ENCODE peak calls at places on chromosomes 1 and 21, in five cellular contexts. C is colonic mucosa, Y is endodermal cell, X is breast epithelium, P is ascending aorta. R is an unnamed sample.

GRCh38 chr21:26437326-26438009 is 135.6 kb downstream of the CYYR1 start:
- DNase-seq in C (no peak), Y (no peak), X (no peak), P (no peak), R (peak)

GRCh38 chr1:15702722-15703550 is 18.8 kb downstream of the PLEKHM2 start:
- DNase-seq in C (no peak), Y (peak), X (no peak), P (no peak), R (no peak)

GRCh38 chr21:41411449-41412089 is 14.5 kb upstream of the MX1 start:
- DNase-seq in C (peak), Y (peak), X (no peak), P (no peak), R (no peak)

GRCh38 chr1:154198756-154199562 is 7.1 kb upstream of the TPM3 start:
- DNase-seq in C (peak), Y (peak), X (no peak), P (peak), R (no peak)

GRCh38 chr1:174964261-174964984 is 35.3 kb upstream of the CACYBP start:
- DNase-seq in C (peak), Y (no peak), X (no peak), P (no peak), R (no peak)

GRCh38 chr1:19010995-19011696 is 54.7 kb upstream of the IFFO2 start:
- DNase-seq in C (peak), Y (peak), X (peak), P (peak), R (peak)

GRCh38 chr1:29901618-29902017 is 665.3 kb downstream of the PTPRU start:
- DNase-seq in C (no peak), Y (peak), X (no peak), P (no peak), R (no peak)

GRCh38 chr1:91511386-91511785 is 10.7 kb downstream of the CDC7 start:
- DNase-seq in C (no peak), Y (no peak), X (no peak), P (no peak), R (no peak)

GRCh38 chr1:182723195-182723594 is 38.8 kb upstream of the RGS8 start:
- DNase-seq in C (peak), Y (no peak), X (no peak), P (peak), R (no peak)

GRCh38 chr1:204637985-204638356 is 47.6 kb downstream of the LRRN2 start:
- DNase-seq in C (peak), Y (no peak), X (no peak), P (no peak), R (no peak)

GRCh38 chr1:14737561-14738094 is 139.1 kb downstream of the KAZN start:
- DNase-seq in C (no peak), Y (no peak), X (peak), P (no peak), R (no peak)

GRCh38 chr1:24720152-24720551 is 25.1 kb upstream of the CLIC4 start:
- DNase-seq in C (peak), Y (no peak), X (peak), P (peak), R (no peak)

GRCh38 chr1:85047472-85048295 is 616 bp downstream of the MCOLN3 start:
- DNase-seq in C (peak), Y (peak), X (no peak), P (no peak), R (no peak)
- H3K4me3 ChIP-seq in C (peak), Y (peak), X (peak), P (peak), R (peak)

DNA sequence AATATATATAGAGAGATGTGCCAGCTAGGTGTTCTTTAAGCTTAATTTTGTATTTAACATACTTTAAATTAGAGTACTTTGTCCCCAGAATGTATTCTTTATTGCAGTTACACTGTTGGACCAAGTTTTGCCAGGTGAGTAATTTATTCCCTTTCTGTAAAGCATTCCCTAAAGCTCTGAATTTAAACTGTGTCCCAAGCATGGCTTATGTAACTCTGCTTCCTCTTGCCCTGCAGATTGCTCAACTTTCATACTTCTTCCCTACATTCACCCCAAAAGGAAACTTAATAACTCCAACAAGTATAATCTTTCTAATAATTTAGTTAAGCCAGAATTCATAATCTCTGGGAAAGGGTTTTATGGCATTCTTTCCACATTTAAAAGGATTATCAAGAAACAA is 5.6 kb downstream of the LYPLAL1 start:
- DNase-seq in C (no peak), Y (no peak), X (no peak), P (no peak), R (no peak)
- H3K4me3 ChIP-seq in C (no peak), Y (no peak), X (no peak), P (no peak), R (no peak)

DNA sequence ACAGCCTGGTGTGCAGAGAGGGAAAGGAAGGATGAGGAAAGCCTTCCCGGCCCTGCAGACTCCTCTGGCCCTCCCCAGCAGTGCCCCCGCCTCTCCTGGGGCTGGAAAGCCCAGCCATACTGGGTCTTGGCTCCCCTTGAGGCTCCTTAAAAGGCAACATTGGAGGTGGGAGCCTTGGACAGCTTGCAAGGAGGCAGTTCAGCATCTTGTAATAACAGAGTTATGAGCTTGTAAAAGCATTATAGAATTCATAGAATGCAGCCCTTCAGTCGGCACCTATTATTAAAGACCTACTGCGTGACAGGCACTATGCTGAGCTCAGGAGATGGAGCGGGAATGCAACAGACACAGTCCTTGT is 4.2 kb downstream of the TINAGL1 start:
- DNase-seq in C (no peak), Y (peak), X (no peak), P (peak), R (no peak)
- H3K4me3 ChIP-seq in C (no peak), Y (no peak), X (peak), P (peak), R (no peak)

GRCh38 chr1:239675735-239676134 is 289.4 kb downstream of the CHRM3 start:
- DNase-seq in C (no peak), Y (no peak), X (no peak), P (no peak), R (no peak)

GRCh38 chr1:239682945-239683344 is 296.6 kb downstream of the CHRM3 start:
- DNase-seq in C (no peak), Y (no peak), X (no peak), P (no peak), R (no peak)

GRCh38 chr1:239677362-239677761 is 291.0 kb downstream of the CHRM3 start:
- DNase-seq in C (no peak), Y (no peak), X (no peak), P (no peak), R (no peak)

GRCh38 chr1:239676522-239677273 is 290.3 kb downstream of the CHRM3 start:
- DNase-seq in C (no peak), Y (no peak), X (no peak), P (no peak), R (no peak)

DNA sequence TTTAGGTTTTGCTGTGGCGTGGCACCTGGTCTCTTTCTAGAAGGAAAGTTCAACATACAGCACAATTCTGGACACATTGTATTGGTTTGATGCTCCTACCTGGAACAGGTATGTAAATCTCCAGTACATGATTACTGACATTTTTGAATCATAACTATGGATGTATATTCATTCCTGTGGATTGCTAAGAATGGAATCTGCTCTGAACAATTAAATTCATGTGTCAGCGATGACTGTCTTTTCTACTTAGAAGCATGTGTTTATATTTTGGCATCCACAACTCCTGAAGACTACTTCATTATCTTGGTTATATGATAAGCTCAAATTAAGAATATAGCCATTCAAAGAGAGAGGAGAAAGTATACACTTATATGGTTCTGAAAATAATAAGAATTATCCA is 291.8 kb downstream of the CHRM3 start:
- DNase-seq in C (no peak), Y (no peak), X (no peak), P (no peak), R (no peak)
- H3K4me3 ChIP-seq in C (no peak), Y (no peak), X (no peak), P (no peak), R (no peak)

GRCh38 chr1:54711536-54711935 is 4.1 kb upstream of the TTC4 start:
- DNase-seq in C (no peak), Y (no peak), X (no peak), P (no peak), R (no peak)
- H3K4me3 ChIP-seq in C (no peak), Y (no peak), X (no peak), P (no peak), R (no peak)

GRCh38 chr1:161039546-161039945 is 782 bp upstream of the TSTD1 start:
- DNase-seq in C (no peak), Y (no peak), X (no peak), P (no peak), R (no peak)
- H3K4me3 ChIP-seq in C (no peak), Y (no peak), X (no peak), P (no peak), R (no peak)

GRCh38 chr1:160074865-160075264 is 4.9 kb upstream of the KCNJ10 start:
- DNase-seq in C (no peak), Y (no peak), X (no peak), P (no peak), R (no peak)

GRCh38 chr1:160069460-160070231 is at the start of gene KCNJ10:
- DNase-seq in C (no peak), Y (no peak), X (no peak), P (no peak), R (no peak)

GRCh38 chr1:160070243-160071163 is 543 bp upstream of the KCNJ10 start:
- DNase-seq in C (peak), Y (peak), X (no peak), P (peak), R (no peak)

GRCh38 chr1:160068231-160068630 is 1.7 kb downstream of the KCNJ10 start:
- DNase-seq in C (no peak), Y (no peak), X (no peak), P (no peak), R (no peak)

GRCh38 chr1:160071289-160071688 is 1.3 kb upstream of the KCNJ10 start:
- DNase-seq in C (no peak), Y (no peak), X (no peak), P (no peak), R (no peak)
- H3K4me3 ChIP-seq in C (no peak), Y (peak), X (no peak), P (no peak), R (no peak)

GRCh38 chr1:66346057-66346795 is 187.7 kb upstream of the SGIP1 start:
- DNase-seq in C (no peak), Y (no peak), X (no peak), P (no peak), R (no peak)

GRCh38 chr1:66349277-66349676 is 184.7 kb upstream of the SGIP1 start:
- DNase-seq in C (no peak), Y (no peak), X (no peak), P (no peak), R (no peak)

GRCh38 chr1:66343569-66344325 is 190.2 kb upstream of the SGIP1 start:
- DNase-seq in C (no peak), Y (no peak), X (no peak), P (no peak), R (no peak)

GRCh38 chr1:66350001-66350547 is 183.9 kb upstream of the SGIP1 start:
- DNase-seq in C (no peak), Y (peak), X (no peak), P (no peak), R (no peak)

GRCh38 chr1:66346873-66347272 is 187.1 kb upstream of the SGIP1 start:
- DNase-seq in C (no peak), Y (no peak), X (no peak), P (no peak), R (no peak)
- H3K4me3 ChIP-seq in C (no peak), Y (no peak), X (no peak), P (no peak), R (no peak)

DNA sequence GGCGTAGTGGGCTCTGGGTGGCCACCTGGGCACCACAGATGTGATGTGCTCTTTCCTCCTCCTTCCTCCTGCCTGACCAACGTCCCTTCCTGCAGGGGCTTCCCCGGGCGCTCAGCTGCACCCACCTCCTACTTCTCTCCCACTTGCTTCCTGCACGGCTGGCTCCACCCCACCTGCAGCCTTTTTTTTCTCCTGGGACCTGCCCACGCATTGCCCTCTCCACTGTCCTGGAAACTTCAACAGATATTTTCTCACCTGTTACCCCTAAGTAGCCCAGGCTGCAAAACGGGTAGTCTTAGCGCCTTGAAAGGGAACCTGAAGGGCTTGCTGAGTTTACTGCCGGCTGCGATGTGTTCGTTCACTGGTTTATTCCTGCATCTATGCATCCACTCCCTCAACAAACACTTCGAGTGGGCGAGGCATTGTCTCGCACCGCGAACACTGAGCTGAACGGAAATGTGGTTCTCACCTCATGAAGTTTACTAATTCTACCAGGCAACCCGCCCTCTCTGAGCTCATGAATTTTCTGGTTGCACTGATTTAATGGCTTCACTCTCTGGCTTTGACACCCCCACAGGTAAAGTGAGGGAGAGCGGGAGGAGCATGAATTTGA is 23.6 kb downstream of the ZBTB18 start:
- DNase-seq in C (peak), Y (peak), X (no peak), P (no peak), R (no peak)
- H3K4me3 ChIP-seq in C (no peak), Y (no peak), X (no peak), P (no peak), R (no peak)